ENCODE peak calls at places on chromosomes 6 and 20, in eight cellular contexts. W, Y, J, P, G, F, D and B are unnamed samples.

GRCh38 chr20:18287546-18287914 is 797 bp upstream of the ZNF133 start:
- DNase-seq in W (no peak), Y (no peak), J (no peak), P (no peak), G (no peak), F (peak), D (no peak), B (no peak)

GRCh38 chr20:6185268-6185667 is 62.4 kb upstream of the FERMT1 start:
- DNase-seq in W (no peak), Y (no peak), J (no peak), P (no peak), G (no peak), F (no peak), D (no peak), B (no peak)

GRCh38 chr6:40160826-40161225 is 226.6 kb upstream of the MOCS1 start:
- DNase-seq in W (no peak), Y (no peak), J (no peak), P (no peak), G (no peak), F (no peak), D (no peak), B (no peak)

GRCh38 chr20:7856756-7857155 is 83.5 kb downstream of the HAO1 start:
- DNase-seq in W (no peak), Y (no peak), J (no peak), P (no peak), G (no peak), F (no peak), D (no peak), B (no peak)

GRCh38 chr6:93341900-93342613 is 77.3 kb downstream of the EPHA7 start:
- DNase-seq in W (no peak), Y (no peak), J (no peak), P (no peak), G (no peak), F (no peak), D (no peak), B (no peak)

GRCh38 chr6:74785236-74785635 is 420.6 kb downstream of the COL12A1 start:
- DNase-seq in W (no peak), Y (no peak), J (peak), P (no peak), G (no peak), F (no peak), D (no peak), B (no peak)

GRCh38 chr20:34516874-34517542 is 786 bp downstream of the DYNLRB1 start:
- DNase-seq in W (no peak), Y (peak), J (no peak), P (no peak), G (no peak), F (no peak), D (no peak), B (no peak)

GRCh38 chr6:15547379-15547778 is 115.4 kb downstream of the DTNBP1 start:
- DNase-seq in W (no peak), Y (no peak), J (no peak), P (no peak), G (no peak), F (no peak), D (no peak), B (no peak)

GRCh38 chr6:90230547-90231240 is 65.9 kb downstream of the BACH2 start:
- DNase-seq in W (no peak), Y (no peak), J (no peak), P (no peak), G (no peak), F (no peak), D (no peak), B (no peak)

GRCh38 chr6:75852721-75853120 is 103.7 kb downstream of the MYO6 start:
- DNase-seq in W (no peak), Y (no peak), J (no peak), P (no peak), G (no peak), F (no peak), D (no peak), B (no peak)

GRCh38 chr6:298233-299049 is 6.2 kb downstream of the DUSP22 start:
- DNase-seq in W (no peak), Y (no peak), J (no peak), P (no peak), G (no peak), F (no peak), D (no peak), B (no peak)

GRCh38 chr6:17932362-17932852 is 55.0 kb downstream of the KIF13A start:
- DNase-seq in W (no peak), Y (no peak), J (no peak), P (no peak), G (no peak), F (peak), D (no peak), B (no peak)

GRCh38 chr6:43856005-43856765 is 86.2 kb downstream of the VEGFA start:
- DNase-seq in W (peak), Y (no peak), J (no peak), P (no peak), G (no peak), F (peak), D (no peak), B (no peak)

GRCh38 chr6:43506171-43506570 is 4.0 kb downstream of the LRRC73 start:
- DNase-seq in W (no peak), Y (no peak), J (no peak), P (no peak), G (no peak), F (no peak), D (no peak), B (no peak)

GRCh38 chr20:37397076-37397953 is 51.4 kb downstream of the SRC start:
- DNase-seq in W (no peak), Y (no peak), J (peak), P (no peak), G (no peak), F (no peak), D (no peak), B (no peak)

GRCh38 chr6:33298773-33299236 is at the start of gene RGL2:
- DNase-seq in W (peak), Y (peak), J (peak), P (no peak), G (peak), F (peak), D (no peak), B (peak)

GRCh38 chr6:116398366-116399005 is 27.7 kb downstream of the DSE start:
- DNase-seq in W (no peak), Y (no peak), J (no peak), P (no peak), G (no peak), F (no peak), D (no peak), B (no peak)

GRCh38 chr6:136897071-136897470 is 25.0 kb upstream of the SLC35D3 start:
- DNase-seq in W (no peak), Y (no peak), J (no peak), P (no peak), G (no peak), F (no peak), D (no peak), B (no peak)

GRCh38 chr6:166257911-166258318 is 50.3 kb downstream of the PRR18 start:
- DNase-seq in W (no peak), Y (no peak), J (no peak), P (no peak), G (no peak), F (no peak), D (no peak), B (no peak)
- TF ChIP-seq CTCF in W (no peak), Y (no peak), J (no peak), P (no peak), G (no peak), F (no peak), D (no peak), B (no peak)

DNA sequence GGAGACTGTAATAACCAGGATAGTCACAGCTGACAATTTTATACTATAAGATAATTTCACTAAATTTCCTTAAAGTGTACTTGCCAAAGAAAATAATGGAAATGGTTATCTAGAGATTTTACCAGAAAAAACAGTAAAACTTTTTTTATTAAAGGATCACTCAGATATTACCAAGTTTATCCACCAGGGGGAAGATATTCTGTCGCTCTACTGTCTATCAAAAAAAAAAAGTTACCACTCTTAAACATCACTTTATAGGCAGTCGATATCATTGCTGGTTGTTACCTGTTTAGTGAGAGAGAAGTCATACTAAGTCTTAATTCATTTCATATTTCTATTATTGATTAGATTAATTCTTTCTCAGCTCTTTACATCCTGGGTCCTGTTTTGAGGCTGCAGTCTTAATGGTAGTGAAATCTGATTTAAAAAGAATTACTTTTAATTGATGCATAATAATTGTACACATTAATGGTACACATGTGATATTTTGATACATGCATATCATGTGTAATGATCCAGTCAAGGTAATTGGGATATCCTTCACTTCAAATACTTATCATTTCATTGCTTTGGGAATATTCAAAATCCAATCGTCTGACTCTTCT is 18.9 kb downstream of the L3MBTL3 start:
- DNase-seq in W (no peak), Y (no peak), J (no peak), P (no peak), G (no peak), F (no peak), D (no peak), B (no peak)
- TF ChIP-seq CTCF in W (no peak), Y (peak), J (no peak), P (peak), G (peak), F (no peak), D (peak), B (peak)

GRCh38 chr6:41454189-41454789 is 91.9 kb upstream of the FOXP4 start:
- DNase-seq in W (no peak), Y (no peak), J (no peak), P (no peak), G (no peak), F (no peak), D (no peak), B (no peak)
- TF ChIP-seq CTCF in W (no peak), Y (no peak), J (no peak), P (no peak), G (no peak), F (no peak), D (no peak), B (no peak)

DNA sequence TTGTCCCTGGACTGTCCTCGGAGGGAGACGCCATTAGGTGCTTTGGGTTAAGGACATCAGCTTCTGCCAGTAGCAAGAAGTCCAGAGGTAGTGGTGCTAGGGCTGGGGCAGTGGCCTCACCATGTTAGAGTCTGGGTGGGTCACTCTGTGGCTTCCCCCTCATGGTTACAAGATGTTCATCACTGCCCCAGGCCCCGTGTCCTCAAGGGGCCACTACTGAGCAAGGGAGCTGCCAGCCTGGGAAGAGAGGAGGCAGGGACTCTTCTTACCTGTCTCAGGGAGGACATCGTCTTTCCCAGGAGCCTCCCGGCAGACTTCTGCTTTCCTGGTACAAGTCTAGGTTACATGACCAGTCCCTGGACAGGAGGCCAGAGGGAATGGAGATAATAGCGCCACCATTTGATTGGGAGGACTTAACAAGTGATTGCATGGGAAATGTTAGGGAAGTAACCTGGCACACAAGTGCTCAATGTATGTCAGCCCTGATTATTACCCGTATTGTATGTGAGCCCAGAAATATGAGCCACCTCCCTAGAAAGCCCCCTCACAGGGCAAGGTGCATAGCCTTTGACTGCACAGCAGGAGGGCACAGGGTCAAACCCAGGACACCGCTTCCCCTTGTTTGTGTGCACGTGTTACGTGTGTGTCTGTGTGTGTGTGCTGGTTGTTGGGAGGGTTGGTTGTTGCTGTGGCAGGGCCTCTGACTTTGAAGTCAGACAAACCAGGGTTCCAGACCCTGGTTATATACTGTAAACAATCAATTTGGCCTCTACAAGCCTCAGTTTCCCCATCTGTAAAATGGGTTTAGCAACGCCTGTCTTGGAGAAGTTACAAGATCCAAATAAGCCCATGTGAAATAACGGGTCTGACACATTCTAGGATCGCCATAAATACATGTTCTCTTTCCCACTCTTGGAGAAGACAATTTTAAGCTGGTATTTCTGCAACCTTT is 30.0 kb downstream of the SIRPA start:
- DNase-seq in W (no peak), Y (no peak), J (no peak), P (no peak), G (no peak), F (no peak), D (no peak), B (no peak)
- TF ChIP-seq CTCF in W (no peak), Y (no peak), J (no peak), P (no peak), G (no peak), F (no peak), D (no peak), B (no peak)

DNA sequence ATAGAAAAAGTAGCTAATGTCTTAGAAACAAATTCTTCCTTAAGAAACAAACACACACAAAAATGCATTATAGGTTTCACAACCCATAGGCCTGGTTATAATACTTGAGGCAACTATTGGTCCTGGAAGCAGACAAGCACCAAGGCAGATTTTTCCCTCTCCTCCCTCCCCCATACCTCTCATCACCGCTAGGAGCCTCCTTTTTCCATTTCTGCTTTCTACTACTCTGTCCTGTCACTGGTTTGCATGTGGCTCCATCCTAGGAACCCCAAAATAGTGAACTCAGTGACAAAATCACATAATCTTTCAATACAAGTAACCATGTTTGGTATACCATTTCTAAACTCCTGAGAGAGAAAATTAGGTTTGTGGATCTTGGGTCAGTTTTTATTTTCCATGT is 66.1 kb downstream of the HMGCLL1 start:
- DNase-seq in W (no peak), Y (no peak), J (no peak), P (no peak), G (no peak), F (no peak), D (no peak), B (no peak)
- TF ChIP-seq CTCF in W (no peak), Y (no peak), J (no peak), P (no peak), G (no peak), F (no peak), D (no peak), B (no peak)

DNA sequence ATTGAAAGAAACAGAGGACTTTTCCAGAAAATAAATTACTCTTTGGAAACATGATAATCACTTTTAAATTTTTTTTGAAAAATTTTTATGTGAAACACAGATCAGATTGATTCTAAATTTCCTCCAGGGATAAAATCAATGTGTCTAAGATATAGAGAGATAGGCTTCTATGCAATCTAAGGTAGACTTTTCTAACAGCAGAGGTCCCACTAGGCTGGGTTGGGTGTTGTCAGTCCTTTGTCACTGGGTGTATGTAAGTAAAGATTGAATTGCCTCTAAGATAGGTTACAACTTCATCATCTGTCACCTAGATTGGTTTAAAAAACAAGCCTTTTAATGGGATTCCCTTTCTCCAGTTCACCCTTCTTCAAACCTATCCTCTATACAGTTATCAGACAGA is 449.9 kb downstream of the DHX35 start:
- DNase-seq in W (no peak), Y (no peak), J (no peak), P (no peak), G (no peak), F (no peak), D (no peak), B (no peak)
- TF ChIP-seq CTCF in W (no peak), Y (no peak), J (no peak), P (no peak), G (no peak), F (no peak), D (no peak), B (no peak)